ENCODE peak calls at places on chromosomes 4 and X, in five cellular contexts. T is GM20000, F is NCI-H1092 treated with DMSO at 0.1 percent for 48 hours, C is RWPE1, J is T-helper 1 cell. Z is an unnamed sample.

GRCh38 chrX:63922221-63922620 is 137.2 kb upstream of the ARHGEF9 start:
- DNase-seq in C (peak), J (no peak), T (no peak), F (no peak), Z (no peak)

GRCh38 chr4:84401669-84402068 is 97.4 kb downstream of the NKX6-1 start:
- DNase-seq in F (peak), T (no peak), C (no peak), J (no peak), Z (no peak)

GRCh38 chr4:75916091-75916661 is 13.9 kb upstream of the PPEF2 start:
- DNase-seq in F (peak), T (peak), C (peak), J (no peak), Z (no peak)

GRCh38 chrX:112008724-112009123 is 73.9 kb downstream of the TRPC5 start:
- DNase-seq in T (no peak), F (no peak), J (no peak), C (no peak), Z (no peak)

GRCh38 chr4:94714761-94715160 is 43.0 kb upstream of the BMPR1B start:
- DNase-seq in F (no peak), T (no peak), C (no peak), J (no peak), Z (no peak)

GRCh38 chr4:42331914-42332368 is 65.3 kb upstream of the SHISA3 start:
- DNase-seq in C (peak), F (no peak), J (no peak), T (peak), Z (no peak)

GRCh38 chrX:63417649-63418048 is 66.5 kb upstream of the SPIN4 start:
- DNase-seq in T (no peak), F (no peak), C (no peak), J (no peak), Z (no peak)

GRCh38 chr4:125703443-125703842 is 388.7 kb downstream of the FAT4 start:
- DNase-seq in F (no peak), J (no peak), C (no peak), T (no peak), Z (no peak)

GRCh38 chr4:15521442-15522039 is 51.9 kb downstream of the CC2D2A start:
- DNase-seq in T (no peak), F (no peak), C (no peak), J (no peak), Z (no peak)

GRCh38 chr4:183905081-183905592 is at the start of gene STOX2:
- DNase-seq in J (no peak), T (no peak), C (peak), F (peak), Z (peak)

GRCh38 chrX:121009764-121010163 is 24.2 kb upstream of the CT47A1 start:
- DNase-seq in J (no peak), C (no peak), T (no peak), F (no peak), Z (no peak)

GRCh38 chr4:184599492-184600135 is 49.6 kb downstream of the CASP3 start:
- DNase-seq in F (no peak), J (no peak), C (no peak), T (no peak), Z (no peak)

GRCh38 chr4:184860018-184860530 is 34.3 kb upstream of the ACSL1 start:
- DNase-seq in F (no peak), T (peak), C (no peak), J (no peak), Z (no peak)